ENCODE peak calls at places on chromosomes 12 and 14, in six cellular contexts. F is H9, J is mesenchymal stem cell, O is IMR-90, A is H1, M is trophoblast cell. L is an unnamed sample. For H3K4me1, the result is how much of the 10 kb centered on the place peaks cover.

GRCh38 chr14:75422169-75422568 is 5.7 kb upstream of the JDP2 start:
- DNase-seq in A (no peak), F (no peak), M (no peak), J (peak), O (peak), L (no peak)

GRCh38 chr12:23860019-23860418 is 89.5 kb downstream of the SOX5 start:
- DNase-seq in A (no peak), F (no peak), O (no peak), J (no peak), M (no peak), L (no peak)

GRCh38 chr12:14167005-14167628 is 185.7 kb upstream of the GRIN2B start:
- DNase-seq in O (peak), M (peak), J (peak), A (no peak), F (peak), L (peak)

GRCh38 chr14:89443002-89443660 is 26.1 kb upstream of the FOXN3 start:
- DNase-seq in A (no peak), M (no peak), O (peak), F (no peak), J (no peak), L (no peak)

GRCh38 chr12:28443337-28443736 is 253.1 kb downstream of the CCDC91 start:
- DNase-seq in J (no peak), M (no peak), O (no peak), F (no peak), A (no peak), L (no peak)

GRCh38 chr14:104794641-104795467 is 694 bp downstream of the AKT1 start:
- DNase-seq in O (peak), F (peak), M (no peak), A (no peak), J (peak), L (no peak)

GRCh38 chr14:69039287-69039628 is 60.2 kb upstream of the ACTN1 start:
- DNase-seq in M (peak), F (no peak), J (peak), O (peak), A (no peak), L (no peak)

GRCh38 chr14:85122690-85123089 is 407.3 kb upstream of the FLRT2 start:
- DNase-seq in A (no peak), J (peak), O (peak), F (no peak), M (no peak), L (no peak)

GRCh38 chr12:85575115-85576096 is 260.8 kb downstream of the RASSF9 start:
- DNase-seq in M (peak), F (peak), O (peak), J (peak), A (no peak), L (peak)

GRCh38 chr12:49870501-49871262 is 27.8 kb upstream of the BCDIN3D start:
- DNase-seq in A (no peak), M (no peak), J (no peak), O (no peak), F (peak), L (no peak)

GRCh38 chr14:99724939-99725773 is 41.1 kb downstream of the CYP46A1 start:
- DNase-seq in A (no peak), O (no peak), J (no peak), M (no peak), F (peak), L (no peak)

GRCh38 chr14:70827366-70828151 is 18.2 kb upstream of the MAP3K9 start:
- DNase-seq in F (no peak), J (no peak), M (no peak), O (no peak), A (no peak), L (no peak)

GRCh38 chr14:61625171-61625570 is 70.1 kb upstream of the HIF1A start:
- DNase-seq in A (no peak), J (peak), M (no peak), O (peak), F (no peak), L (no peak)

GRCh38 chr12:68743416-68743815 is 2.6 kb upstream of the SLC35E3 start:
- DNase-seq in A (no peak), J (no peak), O (no peak), F (no peak), M (no peak), L (no peak)

GRCh38 chr12:11607313-11608081 is 42.0 kb upstream of the ETV6 start:
- DNase-seq in A (no peak), O (peak), J (peak), M (peak), F (no peak), L (no peak)

GRCh38 chr12:3119192-3119744 is 42.1 kb downstream of the TSPAN9 start:
- DNase-seq in A (no peak), J (no peak), O (no peak), M (no peak), F (no peak), L (no peak)

GRCh38 chr12:6230321-6231110 is 30.3 kb downstream of the CD9 start:
- DNase-seq in J (no peak), O (no peak), F (no peak), A (no peak), M (no peak), L (no peak)

GRCh38 chr14:70897475-70897874 is 9.8 kb upstream of the PCNX1 start:
- DNase-seq in O (peak), J (peak), M (no peak), F (no peak), A (no peak), L (no peak)

GRCh38 chr12:99713946-99714520 is 66.5 kb downstream of the GARIN6 start:
- DNase-seq in A (no peak), F (no peak), J (no peak), M (peak), O (no peak), L (no peak)

GRCh38 chr12:80847575-80847974 is 90.2 kb downstream of the LIN7A start:
- DNase-seq in M (no peak), O (no peak), J (no peak), A (no peak), F (no peak), L (no peak)

GRCh38 chr14:67636361-67636919 is 16.7 kb downstream of the ARG2 start:
- DNase-seq in O (peak), J (peak), F (no peak), M (no peak), A (no peak), L (no peak)

GRCh38 chr12:8678661-8679111 is 16.1 kb upstream of the MFAP5 start:
- DNase-seq in O (no peak), F (no peak), M (peak), A (no peak), J (no peak), L (no peak)

GRCh38 chr14:72801841-72802587 is 91.9 kb downstream of the DPF3 start:
- DNase-seq in M (no peak), A (no peak), O (peak), F (no peak), J (no peak), L (no peak)

GRCh38 chr14:34098045-34098984 is 147.4 kb upstream of the EGLN3 start:
- DNase-seq in M (peak), J (peak), F (no peak), A (no peak), O (peak), L (no peak)

GRCh38 chr12:76064904-76065303 is 19.6 kb downstream of the NAP1L1 start:
- DNase-seq in M (no peak), F (no peak), J (no peak), O (no peak), A (no peak), L (no peak)

GRCh38 chr12:103482365-103482764 is 13.4 kb downstream of the C12orf42 start:
- DNase-seq in O (no peak), F (no peak), M (no peak), J (no peak), A (no peak), L (no peak)
- H3K14ac ChIP-seq in O (no peak), F (no peak), M (no peak), J (no peak), A (no peak), L (no peak)

GRCh38 chr14:59239030-59239429 is 50.6 kb downstream of the DAAM1 start:
- DNase-seq in M (no peak), F (no peak), J (no peak), O (no peak), A (no peak), L (no peak)

GRCh38 chr14:59243174-59243573 is 54.7 kb downstream of the DAAM1 start:
- DNase-seq in F (no peak), A (no peak), O (no peak), J (no peak), M (no peak), L (no peak)

GRCh38 chr14:59236195-59236594 is 47.7 kb downstream of the DAAM1 start:
- DNase-seq in A (no peak), F (no peak), M (no peak), O (no peak), J (no peak), L (no peak)

GRCh38 chr14:59238242-59238641 is 49.8 kb downstream of the DAAM1 start:
- DNase-seq in F (no peak), A (no peak), J (no peak), O (no peak), M (no peak), L (no peak)

DNA sequence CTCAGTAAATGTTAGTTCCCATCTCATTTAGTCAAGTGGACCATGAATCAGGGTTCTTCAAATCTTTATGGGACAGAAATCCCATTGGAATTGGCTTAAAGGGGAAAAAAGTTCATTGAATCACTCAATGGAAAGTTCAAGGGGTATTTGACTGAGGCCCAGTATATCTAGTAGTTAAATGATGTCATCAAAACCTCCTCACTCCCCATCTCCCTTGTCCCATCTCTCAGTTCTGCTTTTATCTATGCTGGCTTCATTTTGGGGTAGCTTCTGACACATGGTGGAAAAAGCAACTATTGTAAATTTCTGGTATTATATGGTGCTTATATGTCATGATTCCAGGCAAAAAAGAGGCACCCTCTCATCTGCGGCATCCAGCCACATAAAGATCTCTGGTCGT is 51.9 kb downstream of the DAAM1 start:
- DNase-seq in F (no peak), A (no peak), M (no peak), J (no peak), O (no peak), L (no peak)
- H3K4me1 ChIP-seq in F (under half), A (under half), M (under half), J (under half), O (under half), L (under half)

GRCh38 chr12:51047655-51048540 is at the start of gene LETMD1:
- DNase-seq in F (peak), O (peak), M (peak), J (peak), A (peak), L (peak)
- H4K8ac ChIP-seq in F (no peak), O (peak), M (peak), J (peak), A (peak), L (no peak)

GRCh38 chr12:118107694-118108093 is 3.9 kb upstream of the VSIG10 start:
- DNase-seq in O (no peak), J (no peak), M (no peak), F (no peak), A (no peak), L (no peak)
- H3K14ac ChIP-seq in O (no peak), J (no peak), M (no peak), F (no peak), A (no peak), L (no peak)

GRCh38 chr12:57222286-57223190 is 5.9 kb downstream of the NXPH4 start:
- DNase-seq in J (no peak), M (no peak), A (no peak), F (no peak), O (no peak), L (no peak)
- H3K4me1 ChIP-seq in J (under half), M (under half), A (half or more), F (under half), O (under half), L (under half)